ENCODE peak calls at places on chromosomes 16 and 17, in four cellular contexts. T is uterus, X is spleen, Y is breast epithelium. F is an unnamed sample.

GRCh38 chr16:68250951-68251350 is 5.8 kb downstream of the PLA2G15 start:
- DNase-seq in T (no peak), X (no peak), Y (no peak), F (no peak)

GRCh38 chr17:4010754-4011153 is 46.5 kb upstream of the ATP2A3 start:
- DNase-seq in Y (no peak), T (no peak), X (no peak), F (no peak)

GRCh38 chr17:75077490-75078096 is 10.2 kb upstream of the SLC16A5 start:
- DNase-seq in Y (peak; percentile 67), X (peak; percentile 95), T (peak; percentile 61), F (no peak)

GRCh38 chr16:84199861-84200260 is 8.9 kb downstream of the ADAD2 start:
- DNase-seq in T (no peak), X (peak; percentile 83), Y (no peak), F (peak; percentile 46)

GRCh38 chr17:227581-228222 is 46.3 kb upstream of the DOC2B start:
- DNase-seq in X (peak; percentile 53), Y (no peak), T (no peak), F (no peak)

GRCh38 chr17:54662978-54663876 is 237.4 kb upstream of the TOM1L1 start:
- DNase-seq in Y (no peak), X (no peak), T (no peak), F (no peak)

GRCh38 chr16:82004651-82005490 is 6.4 kb downstream of the SDR42E1 start:
- DNase-seq in T (no peak), Y (no peak), X (no peak), F (no peak)

GRCh38 chr16:27321013-27321960 is 7.5 kb downstream of the IL4R start:
- DNase-seq in Y (no peak), X (peak; percentile 44), T (peak; percentile 14), F (no peak)

GRCh38 chr17:55843785-55844184 is 92.9 kb downstream of the PCTP start:
- DNase-seq in T (no peak), X (no peak), Y (no peak), F (no peak)

GRCh38 chr17:83145358-83145738 is 65.9 kb downstream of the METRNL start:
- DNase-seq in Y (peak; percentile 15), X (no peak), T (no peak), F (no peak)

GRCh38 chr16:78285437-78285917 is 186.0 kb downstream of the WWOX start:
- DNase-seq in T (no peak), Y (no peak), X (no peak), F (no peak)

GRCh38 chr16:15482068-15482747 is 47.8 kb downstream of the BMERB1 start:
- DNase-seq in T (peak; percentile 76), X (no peak), Y (peak; percentile 62), F (peak; percentile 87)

GRCh38 chr16:22887445-22887844 is 73.5 kb downstream of the HS3ST2 start:
- DNase-seq in Y (no peak), X (no peak), T (no peak), F (no peak)

GRCh38 chr16:82995927-82996441 is 369.2 kb downstream of the CDH13 start:
- DNase-seq in Y (no peak), X (no peak), T (peak; percentile 46), F (peak; percentile 23)

GRCh38 chr16:82892327-82892726 is 265.6 kb downstream of the CDH13 start:
- DNase-seq in X (no peak), T (no peak), Y (no peak), F (no peak)

GRCh38 chr17:17403899-17404576 is 72.8 kb upstream of the MED9 start:
- DNase-seq in X (peak; percentile 93), T (no peak), Y (no peak), F (no peak)

GRCh38 chr16:29116980-29117379 is 132.1 kb downstream of the LAT start:
- DNase-seq in Y (no peak), T (no peak), X (no peak), F (no peak)

GRCh38 chr16:19185510-19185851 is 17.4 kb downstream of the SYT17 start:
- DNase-seq in Y (no peak), X (no peak), T (no peak), F (no peak)

GRCh38 chr16:89023151-89023551 is 46.1 kb upstream of the CBFA2T3 start:
- DNase-seq in Y (no peak), T (no peak), X (peak; percentile 50), F (no peak)

GRCh38 chr16:23556881-23557778 is at the start of the genes EARS2 and UBFD1:
- DNase-seq in X (peak; percentile 99), T (peak; percentile 96), Y (peak; percentile 97), F (peak; percentile 100)

DNA sequence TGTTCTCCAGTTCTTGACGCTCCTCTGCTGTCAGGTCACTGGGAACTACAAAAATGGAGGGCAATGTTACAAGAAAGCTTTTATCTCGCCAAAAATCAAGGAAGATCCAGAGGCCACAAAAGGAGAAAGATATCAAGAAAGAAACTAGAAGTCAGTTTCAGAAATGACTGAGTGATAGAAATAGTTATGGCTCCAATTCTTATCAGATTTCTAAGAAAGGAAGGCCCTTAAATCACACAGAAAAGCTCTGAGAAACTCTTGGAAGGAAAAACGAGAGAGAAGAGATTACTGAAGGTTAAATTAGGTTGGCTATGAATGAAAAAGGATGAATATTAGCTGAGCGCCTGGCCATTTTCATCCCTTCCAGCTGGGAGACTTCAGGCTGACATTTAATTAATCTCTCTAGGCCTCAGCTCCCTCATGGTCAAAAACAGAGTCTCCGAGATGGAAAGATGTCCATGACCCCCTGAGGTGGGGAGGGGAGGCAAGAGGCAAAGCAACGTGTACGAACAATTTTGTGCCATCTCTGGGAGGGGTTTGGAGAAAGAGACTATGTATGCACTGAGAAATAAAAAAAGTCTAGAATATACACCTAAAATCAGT is 72.3 kb downstream of the CYTH1 start:
- DNase-seq in T (no peak), Y (no peak), X (no peak), F (no peak)
- H3K4me3 ChIP-seq in T (no peak overlapping the region), Y (no peak overlapping the region), X (no peak overlapping the region), F (no peak overlapping the region)

GRCh38 chr16:3202903-3203539 is 15.0 kb downstream of the OR1F1 start:
- DNase-seq in X (no peak), Y (no peak), T (no peak), F (no peak)

GRCh38 chr16:3212567-3212966 is 22.4 kb downstream of the ZNF200 start:
- DNase-seq in X (no peak), T (no peak), Y (no peak), F (no peak)

GRCh38 chr16:3212006-3212405 is 23.0 kb downstream of the ZNF200 start:
- DNase-seq in X (no peak), T (no peak), Y (no peak), F (no peak)

GRCh38 chr16:3207086-3207953 is 19.3 kb downstream of the OR1F1 start:
- DNase-seq in Y (no peak), X (no peak), T (no peak), F (no peak)
- TF ChIP-seq POLR2A in Y (no peak), X (no peak), T (no peak), F (no peak)

GRCh38 chr16:503150-504071 is 24.1 kb upstream of the CAPN15 start:
- DNase-seq in Y (no peak), X (no peak), T (no peak), F (no peak)
- H3K4me3 ChIP-seq in Y (no peak overlapping the region), X (no peak overlapping the region), T (no peak overlapping the region), F (no peak overlapping the region)

GRCh38 chr16:85898521-85899442 is at the start of gene IRF8:
- DNase-seq in Y (no peak), X (peak; percentile 95), T (no peak), F (peak; percentile 88)
- TF ChIP-seq POLR2A in Y (no peak), X (peak; percentile 97), T (peak; percentile 33), F (no peak)

GRCh38 chr16:1153480-1154160 is 714 bp downstream of the CACNA1H start:
- DNase-seq in Y (no peak), T (no peak), X (no peak), F (no peak)

GRCh38 chr16:1155353-1156110 is 2.6 kb downstream of the CACNA1H start:
- DNase-seq in X (no peak), T (no peak), Y (no peak), F (no peak)

GRCh38 chr16:1154291-1154886 is 1.5 kb downstream of the CACNA1H start:
- DNase-seq in Y (no peak), X (no peak), T (peak; percentile 61), F (no peak)

GRCh38 chr16:1156111-1156982 is 3.4 kb downstream of the CACNA1H start:
- DNase-seq in Y (no peak), T (peak; percentile 62), X (no peak), F (no peak)

GRCh38 chr16:1154887-1155331 is 2.0 kb downstream of the CACNA1H start:
- DNase-seq in Y (no peak), T (no peak), X (no peak), F (no peak)
- H3K4me3 ChIP-seq in Y (peak overlapping the region; percentile 35), T (peak overlapping the region; percentile 50), X (no peak overlapping the region), F (no peak overlapping the region)

GRCh38 chr17:40091691-40092397 is 8.5 kb downstream of the NR1D1 start:
- DNase-seq in X (no peak), Y (no peak), T (peak; percentile 57), F (peak; percentile 48)
- TF ChIP-seq POLR2A in X (no peak), Y (no peak), T (no peak), F (no peak)

GRCh38 chr16:30535106-30535776 is 583 bp upstream of the ZNF747 start:
- DNase-seq in T (no peak), Y (no peak), X (no peak), F (no peak)
- H3K4me3 ChIP-seq in T (peak overlapping the region; percentile 51), Y (peak overlapping the region; percentile 76), X (peak overlapping the region; percentile 72), F (peak overlapping the region; percentile 56)

DNA sequence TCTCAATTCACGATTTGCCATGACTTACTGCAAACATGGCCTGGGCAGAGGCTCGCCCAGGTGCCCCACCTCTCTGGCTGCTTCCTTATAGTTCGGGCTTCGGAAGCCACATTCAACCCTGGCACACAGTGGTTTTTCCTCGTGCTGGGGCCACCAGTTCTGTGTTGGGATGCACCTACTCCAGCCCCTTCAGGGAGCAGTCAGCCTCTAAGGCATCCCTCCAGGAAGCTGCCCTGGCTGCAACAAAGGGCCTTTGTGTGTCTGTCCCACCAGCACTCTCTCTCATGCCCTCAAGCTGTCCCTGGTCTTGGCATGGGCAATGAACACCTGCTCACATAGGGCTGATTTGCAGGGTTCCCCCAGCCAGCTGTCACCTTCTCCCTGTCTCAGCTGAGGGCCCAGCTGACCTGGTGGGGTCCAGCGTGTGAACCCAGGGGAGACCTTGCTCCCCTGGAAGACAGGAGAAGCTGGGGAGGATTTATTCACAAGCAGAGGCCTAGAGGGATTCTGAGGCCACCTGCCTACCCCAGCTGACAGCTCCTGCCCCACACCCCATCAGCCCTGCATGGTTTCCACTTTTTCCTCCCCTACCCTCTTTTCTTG is 804 bp upstream of the NOXO1 start:
- DNase-seq in X (no peak), T (no peak), Y (no peak), F (no peak)
- TF ChIP-seq POLR2A in X (no peak), T (no peak), Y (no peak), F (no peak)

GRCh38 chr17:66577041-66577440 is 257.9 kb upstream of the CACNG5 start:
- DNase-seq in T (no peak), Y (no peak), X (no peak), F (no peak)
- H3K4me3 ChIP-seq in T (no peak overlapping the region), Y (no peak overlapping the region), X (no peak overlapping the region), F (no peak overlapping the region)